ENCODE peak calls at places on chromosomes 1 and 21, in five cellular contexts. E, Y, W, I and F are unnamed samples.

GRCh38 chr1:60867782-60868181 is 214.6 kb upstream of the NFIA start:
- DNase-seq in Y (no peak), I (no peak), W (no peak), E (no peak), F (no peak)

GRCh38 chr1:30526652-30527345 is 196.6 kb downstream of the MATN1 start:
- DNase-seq in I (no peak), Y (peak), W (no peak), E (peak), F (no peak)

GRCh38 chr1:30875197-30875596 is 33.4 kb downstream of the SDC3 start:
- DNase-seq in Y (no peak), W (no peak), E (no peak), I (no peak), F (no peak)

GRCh38 chr1:152185544-152186391 is 26.7 kb upstream of the RPTN start:
- DNase-seq in E (no peak), I (peak), W (peak), Y (no peak), F (peak)

GRCh38 chr1:93448983-93449805 is 1.3 kb downstream of the FNBP1L start:
- DNase-seq in I (peak), Y (no peak), W (peak), E (peak), F (peak)

GRCh38 chr21:45514311-45515021 is 27.8 kb downstream of the SLC19A1 start:
- DNase-seq in E (peak), W (no peak), I (no peak), Y (peak), F (no peak)

GRCh38 chr1:215957692-215958091 is 390.6 kb downstream of the KCTD3 start:
- DNase-seq in W (no peak), E (no peak), Y (no peak), I (peak), F (no peak)

GRCh38 chr1:153778824-153779519 is 3.8 kb downstream of the SLC27A3 start:
- DNase-seq in W (no peak), Y (no peak), E (no peak), I (no peak), F (no peak)

GRCh38 chr1:44489481-44489880 is 84.4 kb downstream of the RNF220 start:
- DNase-seq in Y (no peak), I (no peak), W (peak), E (no peak), F (no peak)

GRCh38 chr1:200028586-200029034 is 1.1 kb downstream of the NR5A2 start:
- DNase-seq in W (peak), I (no peak), Y (no peak), E (no peak), F (no peak)

GRCh38 chr1:30863955-30864604 is 44.5 kb downstream of the SDC3 start:
- DNase-seq in Y (no peak), W (no peak), I (no peak), E (no peak), F (no peak)

GRCh38 chr1:206575165-206575893 is 36.9 kb downstream of the EIF2D start:
- DNase-seq in W (no peak), I (peak), Y (no peak), E (no peak), F (peak)

GRCh38 chr1:111880866-111881837 is 108.3 kb downstream of the KCND3 start:
- DNase-seq in Y (no peak), E (no peak), I (no peak), W (no peak), F (no peak)

GRCh38 chr1:119960501-119960900 is 64.2 kb upstream of the ADAM30 start:
- DNase-seq in W (no peak), E (no peak), Y (no peak), I (no peak), F (no peak)

GRCh38 chr1:17307946-17308345 is at the start of gene PADI4:
- DNase-seq in I (no peak), E (no peak), W (no peak), Y (no peak), F (no peak)

GRCh38 chr1:29050141-29050540 is 73.6 kb downstream of the TMEM200B start:
- DNase-seq in I (no peak), E (no peak), W (no peak), Y (no peak), F (no peak)

GRCh38 chr21:45450741-45451740 is 46.1 kb downstream of the COL18A1 start:
- DNase-seq in I (no peak), W (no peak), E (no peak), Y (peak), F (no peak)

GRCh38 chr1:174445351-174445750 is 2.4 kb upstream of the GPR52 start:
- DNase-seq in I (no peak), Y (no peak), W (no peak), E (no peak), F (no peak)

GRCh38 chr1:30765610-30766434 is 8.2 kb upstream of the LAPTM5 start:
- DNase-seq in E (no peak), Y (no peak), W (no peak), I (no peak), F (no peak)

GRCh38 chr1:2481885-2482284 is 5.8 kb downstream of the PLCH2 start:
- DNase-seq in W (peak), I (no peak), Y (no peak), E (no peak), F (peak)

GRCh38 chr21:38897532-38898421 is 92.0 kb downstream of the ETS2 start:
- DNase-seq in Y (no peak), E (no peak), I (no peak), W (no peak), F (no peak)

GRCh38 chr1:90325165-90325564 is 330.3 kb downstream of the ZNF326 start:
- DNase-seq in W (no peak), I (no peak), E (no peak), Y (no peak), F (no peak)

GRCh38 chr1:90725961-90726715 is 9.0 kb upstream of the BARHL2 start:
- DNase-seq in W (no peak), Y (no peak), E (no peak), I (no peak), F (peak)

GRCh38 chr1:100921110-100921706 is 25.3 kb downstream of the SLC30A7 start:
- DNase-seq in E (no peak), I (peak), W (peak), Y (no peak), F (peak)

GRCh38 chr1:220326578-220326977 is 54.3 kb upstream of the RAB3GAP2 start:
- DNase-seq in Y (no peak), W (peak), I (no peak), E (no peak), F (peak)

GRCh38 chr1:85351202-85351828 is 74.9 kb upstream of the BCL10 start:
- DNase-seq in W (peak), I (no peak), Y (no peak), E (no peak), F (no peak)

GRCh38 chr1:14755518-14756252 is 157.2 kb downstream of the KAZN start:
- DNase-seq in W (no peak), I (no peak), E (no peak), Y (no peak), F (peak)

GRCh38 chr21:41630249-41630648 is 122.3 kb upstream of the TMPRSS2 start:
- DNase-seq in E (no peak), W (peak), I (peak), Y (no peak), F (peak)

GRCh38 chr1:33349081-33349759 is 28.3 kb upstream of the A3GALT2 start:
- DNase-seq in W (peak), E (peak), Y (peak), I (peak), F (no peak)

GRCh38 chr21:36477559-36477958 is 2.4 kb downstream of the CLDN14 start:
- DNase-seq in E (no peak), W (no peak), Y (no peak), I (no peak), F (no peak)

GRCh38 chr1:16236091-16236494 is 890 bp downstream of the CPLANE2 start:
- DNase-seq in W (peak), I (no peak), E (peak), Y (no peak), F (peak)

GRCh38 chr1:159508951-159509350 is 26.9 kb downstream of the OR10J5 start:
- DNase-seq in Y (no peak), I (no peak), E (no peak), W (no peak), F (no peak)

DNA sequence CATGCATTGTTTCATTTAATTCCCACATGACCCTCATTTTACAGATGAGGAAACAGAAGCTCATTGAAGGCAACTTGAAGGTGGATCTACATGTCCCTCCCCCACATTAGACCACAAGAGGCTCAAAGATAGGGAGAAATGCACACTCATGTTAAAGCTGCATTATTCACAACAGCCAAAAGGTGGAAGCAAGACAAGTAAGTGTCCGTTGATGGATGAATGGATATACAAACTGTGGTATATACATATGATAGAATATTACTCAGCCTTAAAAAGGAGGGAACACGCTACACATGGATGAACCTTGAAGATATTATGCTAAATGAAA is 149.7 kb upstream of the JUN start:
- DNase-seq in I (peak), E (no peak), W (no peak), Y (no peak), F (peak)
- H3K4me3 ChIP-seq in I (no peak), E (no peak), W (peak), Y (no peak), F (no peak)

DNA sequence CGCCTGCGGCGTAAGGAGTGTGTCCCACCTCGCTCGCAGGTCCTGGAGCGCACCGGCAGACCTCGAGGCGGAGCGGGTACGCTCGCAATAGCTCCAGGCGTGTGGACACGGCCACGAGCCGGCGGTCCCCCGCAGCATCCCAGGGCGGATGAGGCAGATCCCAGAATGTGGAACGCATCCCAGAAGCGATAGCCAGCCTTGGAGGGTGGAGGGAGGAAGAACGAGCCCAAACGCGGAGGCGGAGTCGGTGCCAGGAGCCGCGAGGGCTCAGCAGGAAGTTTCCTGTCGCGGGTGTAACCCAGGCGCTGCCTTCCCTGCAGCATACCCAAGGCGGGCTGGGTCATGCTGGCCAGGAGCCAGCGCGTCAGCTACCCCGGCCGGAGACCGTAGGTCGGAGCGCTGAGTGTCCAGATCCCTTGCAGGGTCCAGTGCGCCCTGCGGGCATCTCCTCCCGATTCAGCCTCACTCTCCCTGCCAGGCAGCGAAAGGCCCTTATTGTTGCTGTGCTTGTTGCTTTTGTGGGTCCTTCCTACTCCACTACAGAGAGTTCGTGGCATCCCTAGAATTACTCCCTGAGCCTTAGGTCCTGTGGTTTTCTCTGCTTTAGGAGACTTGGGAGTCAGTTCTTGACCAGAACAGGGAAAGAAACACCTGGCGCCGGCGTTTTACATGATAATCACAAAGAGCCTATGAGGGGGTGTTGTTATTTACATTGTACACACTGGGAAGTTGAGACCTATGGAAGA is 27.7 kb downstream of the STYXL2 start:
- DNase-seq in Y (peak), I (no peak), W (peak), E (peak), F (peak)
- TF ChIP-seq CTCF in Y (no peak), I (no peak), W (no peak), E (no peak), F (no peak)

DNA sequence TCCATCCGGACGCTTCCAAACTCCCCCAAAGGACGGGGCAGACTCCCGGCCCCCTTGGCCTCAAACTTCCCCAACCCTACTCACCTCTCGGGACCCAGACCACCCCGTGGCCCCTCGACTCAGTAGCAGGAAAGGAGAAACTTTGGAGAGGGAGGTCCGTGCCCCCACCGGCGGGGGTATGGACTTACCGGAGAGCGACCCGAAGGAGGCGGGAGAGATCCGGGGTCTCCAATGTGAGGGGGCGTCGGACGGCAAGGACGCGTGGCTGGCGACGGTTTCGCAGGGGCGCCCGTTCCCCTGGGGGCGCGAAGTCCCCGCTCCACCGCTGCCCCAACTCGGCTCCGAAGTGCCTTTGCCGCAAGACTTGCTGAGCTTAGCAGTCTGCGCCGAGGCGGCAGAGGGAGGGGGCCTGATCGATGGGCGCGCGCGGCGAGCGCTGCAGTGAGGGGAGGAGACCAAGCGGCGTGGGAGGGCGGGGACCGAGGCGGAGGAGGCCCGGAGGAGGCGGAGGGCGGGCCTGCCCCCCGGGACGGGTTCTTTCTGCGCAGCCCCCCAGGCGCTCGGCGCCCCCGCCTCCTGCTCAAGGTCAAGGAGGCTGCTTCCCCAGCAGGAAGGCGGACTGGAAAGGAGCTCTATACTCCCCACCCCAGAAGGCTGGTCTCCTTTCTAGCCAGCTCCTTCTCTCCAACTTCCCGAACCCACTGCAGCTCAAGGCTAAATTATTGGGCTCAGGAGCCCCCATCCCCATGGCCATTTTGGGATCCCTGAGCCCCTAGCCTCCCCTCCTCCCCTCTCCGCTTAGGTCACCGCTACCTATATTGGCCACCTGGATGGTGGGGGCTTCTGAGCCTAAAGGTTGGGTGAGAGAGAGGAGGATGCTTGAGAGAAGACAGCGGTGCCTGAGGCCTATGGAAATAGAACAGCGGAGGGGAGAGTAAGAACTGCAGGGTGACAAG is at the start of gene SYT2:
- DNase-seq in Y (peak), I (peak), E (no peak), W (no peak), F (peak)
- H3K4me3 ChIP-seq in Y (peak), I (peak), E (peak), W (no peak), F (no peak)

DNA sequence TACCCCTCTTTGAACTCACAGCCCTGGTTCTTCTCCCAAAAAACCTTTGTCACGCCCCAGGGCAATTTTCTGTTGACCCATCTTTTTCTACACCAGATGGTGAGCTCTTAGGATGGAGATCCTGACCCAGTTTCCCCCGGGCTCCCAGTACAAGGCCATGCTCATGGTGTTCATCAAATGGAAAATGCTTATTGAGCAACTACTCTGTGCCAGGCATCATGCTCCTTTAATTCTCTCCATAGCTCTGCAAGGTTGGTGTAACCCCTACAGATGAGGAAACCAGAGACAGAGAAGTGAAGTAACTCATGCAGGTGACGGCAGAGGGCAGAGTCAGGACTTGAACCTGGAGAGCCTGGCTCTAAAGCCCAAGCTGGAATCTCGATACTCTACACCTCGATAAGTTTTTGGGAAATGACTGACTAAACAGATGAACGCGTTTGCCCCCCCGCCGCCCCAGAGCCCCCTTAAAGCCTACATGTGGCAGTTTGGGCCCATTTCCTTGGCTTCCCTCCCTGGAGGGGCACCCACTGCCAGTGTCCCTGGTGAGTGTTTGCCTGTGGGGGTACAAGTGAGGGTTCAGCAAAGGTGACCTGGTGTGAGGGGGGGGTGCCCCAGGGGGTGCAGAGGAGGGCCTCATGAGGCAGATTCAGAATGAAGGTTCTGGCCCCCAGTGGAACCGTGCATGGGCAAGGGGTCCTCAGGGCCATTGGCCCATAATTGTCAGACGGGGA is 30.2 kb upstream of the RUNX3 start:
- DNase-seq in Y (no peak), I (no peak), W (no peak), E (no peak), F (no peak)
- TF ChIP-seq CTCF in Y (no peak), I (no peak), W (no peak), E (no peak), F (no peak)